ENCODE peak calls at places on chromosomes 12 and 14, in six cellular contexts. J, S, K, H, A and C are unnamed samples. For H3K27me3, the result is how much of the 10 kb centered on the place peaks cover.

GRCh38 chr14:71687115-71687836 is 245.0 kb upstream of the RGS6 start:
- DNase-seq in J (no peak), S (no peak), K (no peak), H (no peak), A (no peak), C (no peak)

GRCh38 chr14:90678420-90678819 is 137.8 kb downstream of the TTC7B start:
- DNase-seq in J (no peak), S (no peak), K (no peak), H (no peak), A (no peak), C (no peak)

GRCh38 chr12:31803306-31804184 is 74.7 kb upstream of the AMN1 start:
- DNase-seq in J (no peak), S (no peak), K (no peak), H (no peak), A (no peak), C (no peak)

GRCh38 chr12:50637870-50638481 is 125.9 kb upstream of the ATF1 start:
- DNase-seq in J (no peak), S (peak), K (no peak), H (no peak), A (no peak), C (no peak)

GRCh38 chr12:116863275-116863767 is 17.9 kb downstream of the HRK start:
- DNase-seq in J (no peak), S (peak), K (no peak), H (no peak), A (no peak), C (no peak)

GRCh38 chr12:45827974-45828373 is 98.5 kb downstream of the ARID2 start:
- DNase-seq in J (no peak), S (no peak), K (no peak), H (no peak), A (no peak), C (no peak)

GRCh38 chr12:87935216-87935615 is 94.0 kb downstream of the C12orf50 start:
- DNase-seq in J (no peak), S (no peak), K (no peak), H (no peak), A (no peak), C (no peak)

GRCh38 chr14:30162066-30162465 is 234.4 kb upstream of the PRKD1 start:
- DNase-seq in J (no peak), S (no peak), K (no peak), H (no peak), A (no peak), C (no peak)

GRCh38 chr14:65414961-65415589 is 2.5 kb downstream of the FUT8 start:
- DNase-seq in J (no peak), S (peak), K (peak), H (no peak), A (no peak), C (no peak)

GRCh38 chr14:54362089-54362504 is 34.7 kb upstream of the CDKN3 start:
- DNase-seq in J (no peak), S (no peak), K (no peak), H (no peak), A (no peak), C (no peak)

GRCh38 chr14:51554953-51555352 is 96.8 kb upstream of the FRMD6 start:
- DNase-seq in J (no peak), S (no peak), K (no peak), H (no peak), A (no peak), C (no peak)

GRCh38 chr14:92690171-92691011 is 58.0 kb downstream of the LGMN start:
- DNase-seq in J (peak), S (peak), K (no peak), H (no peak), A (no peak), C (no peak)

GRCh38 chr12:23576372-23576771 is 373.1 kb downstream of the SOX5 start:
- DNase-seq in J (no peak), S (no peak), K (no peak), H (no peak), A (no peak), C (no peak)

GRCh38 chr12:132380646-132381045 is 51.3 kb upstream of the GALNT9 start:
- DNase-seq in J (no peak), S (no peak), K (no peak), H (no peak), A (no peak), C (no peak)

GRCh38 chr12:132379576-132379975 is 50.2 kb upstream of the GALNT9 start:
- DNase-seq in J (no peak), S (no peak), K (no peak), H (no peak), A (no peak), C (no peak)

GRCh38 chr12:132376464-132376830 is 47.1 kb upstream of the GALNT9 start:
- DNase-seq in J (no peak), S (no peak), K (no peak), H (no peak), A (no peak), C (no peak)

GRCh38 chr12:132377147-132377546 is 47.8 kb upstream of the GALNT9 start:
- DNase-seq in J (no peak), S (no peak), K (no peak), H (no peak), A (no peak), C (no peak)

DNA sequence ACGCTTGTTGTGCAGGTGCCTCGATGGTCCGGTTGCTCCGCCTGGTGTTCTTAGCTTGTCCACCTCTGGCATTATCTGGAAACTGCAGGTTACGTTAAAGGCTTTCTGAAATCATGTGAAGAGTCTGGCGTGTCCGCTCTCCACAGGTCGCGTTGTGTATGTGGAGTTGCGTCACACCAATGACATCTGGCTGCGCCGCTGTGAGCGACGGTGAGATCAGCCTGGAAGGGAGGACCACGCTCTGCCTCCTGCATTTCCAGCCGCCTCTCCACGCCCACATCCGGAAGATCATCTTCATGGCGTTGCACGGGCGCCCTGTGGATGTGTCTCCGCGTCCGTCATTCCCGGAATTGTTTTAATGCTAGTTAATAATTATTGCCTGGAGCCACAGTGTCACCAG is 50.6 kb upstream of the GALNT9 start:
- DNase-seq in J (no peak), S (no peak), K (no peak), H (no peak), A (no peak), C (no peak)
- H3K27me3 ChIP-seq in J (under half), S (half or more), K (under half), H (under half), A (under half), C (under half)

GRCh38 chr12:130765186-130765659 is 49.1 kb upstream of the RIMBP2 start:
- DNase-seq in J (no peak), S (no peak), K (no peak), H (no peak), A (no peak), C (no peak)
- H3K27me3 ChIP-seq in J (under half), S (under half), K (under half), H (under half), A (under half), C (under half)

DNA sequence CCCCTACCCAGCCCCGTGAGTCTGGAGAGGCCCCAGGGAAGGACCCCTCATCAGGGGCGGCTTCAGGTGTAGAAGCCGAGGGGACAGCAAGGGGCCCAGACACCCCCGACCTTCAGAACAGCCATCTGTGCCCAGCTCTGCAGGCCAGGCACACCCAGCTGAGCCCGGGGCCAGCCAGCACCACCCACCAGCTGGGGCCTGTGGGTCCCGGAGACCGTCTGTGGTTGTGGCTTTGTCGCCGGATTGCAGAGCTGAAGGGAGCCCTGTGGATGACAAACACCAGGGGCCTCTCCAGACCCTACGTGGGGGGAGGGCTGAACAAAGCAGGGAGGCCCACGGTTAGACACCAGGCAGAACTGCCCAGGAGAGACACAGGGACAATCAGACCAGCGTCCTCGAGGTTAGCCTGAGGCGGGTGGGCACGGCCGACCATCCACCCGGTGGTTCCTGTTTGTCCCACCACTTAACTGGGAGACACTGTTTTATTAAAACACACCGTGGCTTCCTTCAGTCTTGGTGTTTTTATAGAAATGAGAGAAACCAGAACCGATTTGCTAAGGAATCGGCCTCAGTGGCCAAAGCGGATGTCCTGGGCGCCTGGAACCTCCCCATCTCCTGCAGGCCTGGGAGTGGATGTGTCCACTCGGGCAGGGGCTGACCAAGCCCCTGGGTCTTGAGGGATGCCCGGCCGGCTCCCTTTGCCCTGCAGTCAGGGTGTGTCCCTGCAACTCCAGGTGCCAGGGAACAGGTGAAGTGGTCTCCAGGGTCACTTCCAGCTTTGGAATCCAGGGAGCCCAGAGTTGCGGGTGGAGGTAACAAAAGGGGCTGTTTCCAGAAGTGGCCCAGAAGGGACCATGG is 10.0 kb downstream of the C14orf180 start:
- DNase-seq in J (no peak), S (no peak), K (no peak), H (no peak), A (no peak), C (no peak)
- H3K27me3 ChIP-seq in J (under half), S (under half), K (under half), H (under half), A (under half), C (under half)

GRCh38 chr12:131028587-131029338 is 75.1 kb downstream of the ADGRD1 start:
- DNase-seq in J (peak), S (no peak), K (no peak), H (no peak), A (no peak), C (no peak)
- H3K27me3 ChIP-seq in J (under half), S (under half), K (under half), H (under half), A (under half), C (under half)

DNA sequence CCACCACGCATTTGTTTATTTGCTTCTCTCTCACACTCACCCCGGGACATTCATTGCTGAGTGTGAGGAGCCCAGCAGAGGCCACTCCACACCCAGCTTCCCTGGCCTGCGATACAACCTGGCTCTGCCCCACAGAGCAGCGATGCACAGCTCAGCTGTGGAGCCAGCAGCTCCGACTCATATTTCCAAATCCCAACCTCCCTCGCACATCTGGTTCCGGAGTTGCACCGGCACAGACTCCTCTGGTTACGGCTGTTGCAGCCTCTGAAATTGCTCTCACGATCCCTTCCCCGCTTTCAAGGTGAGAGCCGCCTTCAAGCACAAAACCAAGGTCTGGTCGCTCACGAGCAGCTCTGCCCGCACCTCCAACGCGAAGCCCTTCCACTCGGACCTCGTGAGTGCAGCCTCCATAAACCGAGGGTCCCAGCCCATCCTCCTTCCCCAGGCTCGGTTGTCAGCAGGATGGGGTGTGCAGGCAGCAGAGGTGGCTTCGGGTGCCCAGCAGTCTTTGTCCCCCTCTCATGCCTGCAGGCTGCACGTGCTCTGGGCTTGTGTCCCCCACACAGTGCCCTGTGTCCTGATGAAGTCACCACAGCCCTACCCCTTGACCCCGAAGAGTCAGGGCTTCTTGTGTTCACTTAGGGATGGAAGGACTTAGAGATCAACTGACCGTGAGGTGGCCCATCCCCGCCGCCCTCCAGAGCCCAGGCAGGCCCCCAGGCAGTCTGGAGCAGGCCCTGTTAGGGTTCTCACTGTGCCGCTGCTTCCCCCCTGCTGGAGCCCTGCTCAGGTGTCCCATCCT is 184.3 kb downstream of the ADGRD1 start:
- DNase-seq in J (no peak), S (peak), K (no peak), H (no peak), A (no peak), C (no peak)
- H3K27me3 ChIP-seq in J (under half), S (under half), K (under half), H (under half), A (under half), C (under half)